ENCODE peak calls at places on chromosomes 3 and 15, in seven cellular contexts. C is lower lobe of right lung; U is esophagus muscularis mucosa; P is suprapubic skin; K is thyroid gland; Z is keratinocyte; L is CD8-positive, alpha-beta T cell. H is an unnamed sample.
A peak's percentile ranks its signal among the peaks of the same experiment; 100 is the strongest.

GRCh38 chr3:193826126-193826795 is 233.3 kb downstream of the OPA1 start:
- DNase-seq in C (no peak), U (no peak), P (no peak), K (peak; percentile 13), Z (no peak), L (no peak), H (no peak)

GRCh38 chr3:189981668-189982067 is 139.0 kb downstream of the P3H2 start:
- DNase-seq in C (no peak), U (no peak), P (no peak), K (peak; percentile 2), Z (no peak), L (no peak), H (peak; percentile 66)

GRCh38 chr3:21989643-21990042 is 238.6 kb upstream of the ZNF385D start:
- DNase-seq in C (no peak), U (no peak), P (no peak), K (no peak), Z (no peak), L (no peak), H (no peak)

GRCh38 chr15:52326758-52327157 is 31.2 kb upstream of the MYO5C start:
- DNase-seq in C (no peak), U (no peak), P (no peak), K (no peak), Z (no peak), L (no peak), H (no peak)

GRCh38 chr3:9500108-9501050 is 53.2 kb downstream of the LHFPL4 start:
- DNase-seq in C (peak; percentile 67), U (no peak), P (no peak), K (peak; percentile 67), Z (peak; percentile 25), L (peak; percentile 64), H (no peak)

GRCh38 chr3:69181592-69182211 is 59.3 kb upstream of the LMOD3 start:
- DNase-seq in C (no peak), U (no peak), P (no peak), K (no peak), Z (no peak), L (no peak), H (no peak)

GRCh38 chr3:66989241-66989640 is 8.9 kb upstream of the KBTBD8 start:
- DNase-seq in C (no peak), U (no peak), P (no peak), K (no peak), Z (no peak), L (no peak), H (no peak)

GRCh38 chr15:27066446-27066845 is 95.5 kb downstream of the GABRG3 start:
- DNase-seq in C (no peak), U (no peak), P (no peak), K (no peak), Z (no peak), L (no peak), H (no peak)

GRCh38 chr15:75104804-75105557 is 81.6 kb downstream of the PPCDC start:
- DNase-seq in C (no peak), U (no peak), P (no peak), K (peak; percentile 15), Z (peak; percentile 83), L (no peak), H (no peak)

GRCh38 chr15:31020542-31020941 is 29.1 kb upstream of the MTMR10 start:
- DNase-seq in C (no peak), U (no peak), P (no peak), K (no peak), Z (no peak), L (no peak), H (no peak)

GRCh38 chr3:64186667-64187064 is 38.6 kb downstream of the PRICKLE2 start:
- DNase-seq in C (no peak), U (no peak), P (no peak), K (no peak), Z (no peak), L (no peak), H (no peak)

GRCh38 chr3:124078978-124079911 is 87.3 kb upstream of the ROPN1 start:
- DNase-seq in C (no peak), U (no peak), P (no peak), K (peak; percentile 18), Z (no peak), L (no peak), H (no peak)

GRCh38 chr3:171348121-171348520 is 112.1 kb downstream of the TNIK start:
- DNase-seq in C (no peak), U (no peak), P (no peak), K (no peak), Z (no peak), L (no peak), H (no peak)

GRCh38 chr3:81352867-81353266 is 408.6 kb downstream of the GBE1 start:
- DNase-seq in C (no peak), U (no peak), P (no peak), K (no peak), Z (no peak), L (no peak), H (no peak)

GRCh38 chr3:24522155-24522579 is 27.5 kb upstream of the THRB start:
- DNase-seq in C (no peak), U (no peak), P (peak; percentile 69), K (no peak), Z (no peak), L (no peak), H (no peak)

GRCh38 chr3:152865675-152866074 is 30.7 kb downstream of the P2RY1 start:
- DNase-seq in C (no peak), U (no peak), P (no peak), K (no peak), Z (no peak), L (no peak), H (no peak)

GRCh38 chr3:149342413-149343340 is 9.2 kb upstream of the TM4SF18 start:
- DNase-seq in C (no peak), U (no peak), P (no peak), K (no peak), Z (no peak), L (no peak), H (no peak)

GRCh38 chr3:40299721-40300335 is 9.7 kb upstream of the EIF1B start:
- DNase-seq in C (no peak), U (no peak), P (no peak), K (no peak), Z (no peak), L (no peak), H (no peak)

GRCh38 chr3:132984181-132984580 is 54.0 kb upstream of the TMEM108 start:
- DNase-seq in C (no peak), U (no peak), P (no peak), K (peak; percentile 2), Z (no peak), L (no peak), H (no peak)

GRCh38 chr15:35686347-35686746 is 140.4 kb upstream of the DPH6 start:
- DNase-seq in C (no peak), U (no peak), P (no peak), K (no peak), Z (no peak), L (no peak), H (no peak)

GRCh38 chr3:54262541-54262940 is 140.2 kb downstream of the CACNA2D3 start:
- DNase-seq in C (no peak), U (no peak), P (no peak), K (no peak), Z (no peak), L (no peak), H (no peak)

GRCh38 chr3:152156880-152157279 is 111.8 kb upstream of the MBNL1 start:
- DNase-seq in C (no peak), U (no peak), P (no peak), K (no peak), Z (no peak), L (no peak), H (no peak)

DNA sequence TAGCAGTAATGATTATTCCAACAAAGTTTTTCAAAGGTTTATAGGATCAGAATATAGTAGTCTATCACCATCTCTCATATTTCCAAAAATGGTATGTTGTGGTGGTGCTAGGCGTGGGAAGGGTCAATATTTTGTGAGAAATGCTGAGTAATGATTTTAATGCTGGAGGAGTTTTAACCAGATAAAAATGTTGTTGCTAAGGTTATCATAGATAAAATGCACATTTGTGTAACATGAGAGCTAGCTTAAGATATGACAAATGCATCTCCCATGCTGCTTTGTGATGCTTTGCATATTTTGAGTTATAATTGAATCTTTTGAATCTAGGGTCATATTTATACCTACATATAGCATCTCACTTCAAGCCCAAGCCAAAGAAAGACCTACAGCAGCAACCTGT is 103.9 kb upstream of the ROBO1 start:
- DNase-seq in C (no peak), U (no peak), P (no peak), K (no peak), Z (no peak), L (no peak), H (no peak)
- H3K27ac ChIP-seq in C (no peak overlapping the region), U (no peak overlapping the region), P (no peak overlapping the region), K (no peak overlapping the region), Z (no peak overlapping the region), L (no peak overlapping the region), H (no peak overlapping the region)

GRCh38 chr15:22955544-22956085 is 24.6 kb downstream of the CYFIP1 start:
- DNase-seq in C (no peak), U (no peak), P (peak; percentile 30), K (no peak), Z (no peak), L (no peak), H (no peak)
- H3K27ac ChIP-seq in C (no peak overlapping the region), U (peak overlapping the region; percentile 7), P (no peak overlapping the region), K (no peak overlapping the region), Z (no peak overlapping the region), L (no peak overlapping the region), H (peak overlapping the region; percentile 61)

GRCh38 chr15:83732196-83732595 is 78.3 kb downstream of the ADAMTSL3 start:
- DNase-seq in C (no peak), U (no peak), P (no peak), K (no peak), Z (no peak), L (no peak), H (no peak)
- H3K27ac ChIP-seq in C (no peak overlapping the region), U (no peak overlapping the region), P (no peak overlapping the region), K (no peak overlapping the region), Z (no peak overlapping the region), L (no peak overlapping the region), H (no peak overlapping the region)

GRCh38 chr3:36969540-36970432 is 23.1 kb downstream of the EPM2AIP1 start:
- DNase-seq in C (no peak), U (no peak), P (no peak), K (peak; percentile 46), Z (peak; percentile 73), L (no peak), H (no peak)
- H3K27ac ChIP-seq in C (peak overlapping the region; percentile 18), U (no peak overlapping the region), P (no peak overlapping the region), K (peak overlapping the region; percentile 52), Z (peak overlapping the region; percentile 61), L (no peak overlapping the region), H (no peak overlapping the region)

GRCh38 chr3:71307884-71308697 is 275.4 kb downstream of the FOXP1 start:
- DNase-seq in C (no peak), U (no peak), P (no peak), K (no peak), Z (no peak), L (no peak), H (no peak)
- H3K27ac ChIP-seq in C (no peak overlapping the region), U (peak overlapping the region; percentile 83), P (no peak overlapping the region), K (no peak overlapping the region), Z (no peak overlapping the region), L (peak overlapping the region; percentile 15), H (no peak overlapping the region)

GRCh38 chr15:69467636-69468035 is 15.0 kb downstream of the RPLP1 start:
- DNase-seq in C (peak; percentile 65), U (no peak), P (peak; percentile 48), K (peak; percentile 78), Z (no peak), L (no peak), H (peak; percentile 31)
- H3K27ac ChIP-seq in C (peak overlapping the region; percentile 74), U (no peak overlapping the region), P (no peak overlapping the region), K (peak overlapping the region; percentile 91), Z (no peak overlapping the region), L (peak overlapping the region; percentile 76), H (no peak overlapping the region)

H was measured in ascending aorta.